ENCODE peak calls at places on chromosomes 3 and 15, in five cellular contexts. H is CD8-positive, alpha-beta memory T cell; O is mammary epithelial cell; M is colonic mucosa; Z is neuronal stem cell. L is an unnamed sample. For H3K9me3, the result is how much of the 10 kb centered on the place peaks cover.

GRCh38 chr3:170962426-170962825 is 54.0 kb upstream of the EIF5A2 start:
- DNase-seq in M (no peak), Z (no peak), O (no peak), H (no peak), L (no peak)

GRCh38 chr15:100901702-100902435 is 17.3 kb upstream of the LRRK1 start:
- DNase-seq in M (no peak), H (no peak), O (peak), Z (no peak), L (no peak)

GRCh38 chr3:12193485-12194165 is 34.9 kb upstream of the TIMP4 start:
- DNase-seq in Z (no peak), H (no peak), O (peak), M (peak), L (peak)

GRCh38 chr15:51132384-51133139 is 37.9 kb upstream of the TNFAIP8L3 start:
- DNase-seq in Z (peak), O (peak), H (no peak), M (peak), L (peak)

GRCh38 chr15:63517614-63518013 is 13.2 kb downstream of the USP3 start:
- DNase-seq in H (no peak), Z (no peak), M (no peak), O (peak), L (no peak)

GRCh38 chr3:56864090-56864489 is 62.3 kb upstream of the ARHGEF3 start:
- DNase-seq in M (no peak), H (no peak), Z (no peak), O (no peak), L (no peak)

GRCh38 chr3:73719877-73720276 is 95.1 kb upstream of the PDZRN3 start:
- DNase-seq in M (peak), H (no peak), O (no peak), Z (no peak), L (peak)

GRCh38 chr15:89812126-89812846 is 2.4 kb downstream of the ANPEP start:
- DNase-seq in O (no peak), H (no peak), Z (no peak), M (peak), L (no peak)

GRCh38 chr3:97125902-97126499 is 311.6 kb downstream of the EPHA6 start:
- DNase-seq in Z (no peak), M (no peak), O (no peak), H (no peak), L (no peak)

GRCh38 chr3:38011111-38011510 is 18.3 kb downstream of the PLCD1 start:
- DNase-seq in M (no peak), H (no peak), O (no peak), Z (no peak), L (peak)

GRCh38 chr15:73601449-73602425 is 31.5 kb downstream of the NPTN start:
- DNase-seq in M (peak), O (peak), Z (no peak), H (no peak), L (no peak)

GRCh38 chr15:62544446-62544845 is 379.4 kb upstream of the C2CD4B start:
- DNase-seq in Z (no peak), O (no peak), M (no peak), H (no peak), L (no peak)

GRCh38 chr15:64846246-64846645 is 4.5 kb downstream of the PLEKHO2 start:
- DNase-seq in H (no peak), O (no peak), Z (no peak), M (no peak), L (no peak)

GRCh38 chr3:142962520-142963265 is 781 bp downstream of the PAQR9 start:
- DNase-seq in Z (no peak), H (no peak), O (no peak), M (no peak), L (no peak)

GRCh38 chr15:35827949-35828348 is 282.0 kb upstream of the DPH6 start:
- DNase-seq in M (no peak), O (no peak), Z (no peak), H (no peak), L (no peak)

GRCh38 chr15:85865070-85865684 is 70.5 kb upstream of the KLHL25 start:
- DNase-seq in M (no peak), O (no peak), Z (peak), H (no peak), L (no peak)

GRCh38 chr3:191383104-191383503 is 52.8 kb upstream of the UTS2B start:
- DNase-seq in H (no peak), O (no peak), M (no peak), Z (no peak), L (no peak)

GRCh38 chr3:11735638-11736037 is 91.9 kb upstream of the VGLL4 start:
- DNase-seq in Z (no peak), O (no peak), M (peak), H (no peak), L (peak)

GRCh38 chr3:153291052-153291689 is 129.1 kb downstream of the RAP2B start:
- DNase-seq in O (peak), Z (no peak), M (no peak), H (no peak), L (no peak)

GRCh38 chr3:190056795-190057194 is 63.9 kb downstream of the P3H2 start:
- DNase-seq in H (no peak), O (no peak), M (no peak), Z (no peak), L (no peak)

GRCh38 chr3:39146611-39147373 is 6.6 kb downstream of the CSRNP1 start:
- DNase-seq in Z (no peak), M (peak), O (peak), H (peak), L (peak)

GRCh38 chr15:71752604-71753289 is 57.6 kb upstream of the NR2E3 start:
- DNase-seq in H (no peak), Z (peak), O (peak), M (peak), L (peak)

GRCh38 chr3:52091566-52092290 is 35.4 kb upstream of the DUSP7 start:
- DNase-seq in H (peak), Z (no peak), O (no peak), M (no peak), L (peak)

GRCh38 chr15:31465083-31465955 is 138.7 kb downstream of the KLF13 start:
- DNase-seq in M (peak), O (peak), Z (no peak), H (no peak), L (no peak)

GRCh38 chr15:32641517-32642059 is at the start of gene SCG5:
- DNase-seq in O (no peak), Z (peak), M (peak), H (no peak), L (no peak)

GRCh38 chr3:185382154-185382553 is 19.2 kb downstream of the MAP3K13 start:
- DNase-seq in Z (no peak), O (no peak), H (no peak), M (no peak), L (no peak)

GRCh38 chr15:90774731-90775521 is 57.8 kb downstream of the BLM start:
- DNase-seq in M (no peak), H (no peak), O (peak), Z (no peak), L (no peak)

GRCh38 chr15:83016906-83017305 is 5.5 kb upstream of the C15orf40 start:
- DNase-seq in H (no peak), M (no peak), Z (no peak), O (no peak), L (no peak)

GRCh38 chr3:55574671-55575070 is 87.6 kb upstream of the WNT5A start:
- DNase-seq in Z (no peak), H (no peak), O (no peak), M (no peak), L (no peak)

GRCh38 chr15:78322724-78323395 is 17.3 kb upstream of the CRABP1 start:
- DNase-seq in M (no peak), H (peak), Z (no peak), O (no peak), L (no peak)

GRCh38 chr3:49460956-49461355 is 9.1 kb upstream of the DAG1 start:
- DNase-seq in O (no peak), M (no peak), H (no peak), Z (no peak), L (no peak)

GRCh38 chr3:128011140-128011539 is 41.1 kb upstream of the SEC61A1 start:
- DNase-seq in H (no peak), M (peak), O (peak), Z (peak), L (no peak)

GRCh38 chr3:194404365-194405140 is 5.5 kb upstream of the GP5 start:
- DNase-seq in H (no peak), M (peak), O (peak), Z (no peak), L (no peak)

GRCh38 chr3:38455639-38456430 is 2.1 kb downstream of the ACVR2B start:
- DNase-seq in M (no peak), H (no peak), O (no peak), Z (no peak), L (no peak)

GRCh38 chr3:128352326-128352725 is 114.4 kb downstream of the DNAJB8 start:
- DNase-seq in H (no peak), O (no peak), M (no peak), Z (no peak), L (peak)

GRCh38 chr3:114624047-114624445 is 330.2 kb downstream of the TIGIT start:
- DNase-seq in M (peak), Z (no peak), H (no peak), O (no peak), L (no peak)

GRCh38 chr3:15064299-15064834 is 748 bp downstream of the MRPS25 start:
- DNase-seq in M (peak), H (no peak), O (peak), Z (no peak), L (no peak)

DNA sequence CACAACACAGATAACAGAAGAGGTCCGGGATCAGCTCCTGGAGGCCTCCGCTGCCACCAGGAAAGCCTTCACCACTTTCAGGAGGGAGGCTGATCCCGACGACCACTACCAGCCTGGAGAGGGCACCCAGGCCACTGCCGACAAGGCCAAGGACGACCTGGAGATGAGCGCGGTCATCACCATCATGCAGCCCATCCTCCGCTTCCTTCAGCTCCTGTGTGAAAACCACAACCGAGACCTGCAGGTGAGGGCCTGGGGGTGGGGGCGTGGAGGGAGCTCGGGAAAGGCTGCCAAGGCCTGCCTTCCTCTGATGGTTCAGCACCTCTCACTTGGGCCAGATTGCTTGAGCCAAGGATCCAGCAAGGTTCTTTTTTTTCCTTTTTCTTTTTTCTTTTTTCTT is 210.7 kb upstream of the BHLHE40 start:
- DNase-seq in O (no peak), Z (no peak), H (no peak), M (no peak), L (no peak)
- H3K9me3 ChIP-seq in O (under half), Z (under half), H (under half), M (under half), L (under half)

DNA sequence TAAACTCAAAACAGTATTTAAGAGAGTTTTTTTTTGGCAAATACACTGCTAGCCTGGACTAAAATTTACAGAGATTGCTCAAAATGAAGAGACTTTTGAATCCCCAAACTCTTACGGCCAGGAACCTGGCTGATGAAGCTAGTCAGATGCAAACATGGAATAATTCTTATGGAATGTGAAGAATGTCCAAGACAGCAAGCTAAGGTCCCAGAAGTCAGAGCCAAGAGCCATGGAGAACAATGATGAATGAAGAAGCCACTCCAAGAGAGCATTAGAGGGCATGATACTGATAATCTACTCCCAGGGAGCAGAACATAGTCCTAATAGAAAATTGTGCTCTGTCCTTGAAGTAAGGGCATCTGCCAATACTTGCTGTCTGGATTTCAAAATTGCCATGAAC is 705.5 kb downstream of the DIPK2A start:
- DNase-seq in H (no peak), O (no peak), M (no peak), Z (no peak), L (no peak)
- H3K9me3 ChIP-seq in H (under half), O (under half), M (under half), Z (under half), L (under half)

GRCh38 chr15:26394801-26395200 is 378.1 kb downstream of the GABRB3 start:
- DNase-seq in O (no peak), Z (no peak), M (no peak), H (no peak), L (no peak)
- H3K9me3 ChIP-seq in O (under half), Z (under half), M (under half), H (under half), L (under half)

GRCh38 chr15:27170866-27171265 is 199.9 kb downstream of the GABRG3 start:
- DNase-seq in M (no peak), Z (no peak), O (no peak), H (no peak), L (no peak)

GRCh38 chr15:27172821-27173220 is 201.8 kb downstream of the GABRG3 start:
- DNase-seq in M (no peak), Z (peak), O (no peak), H (no peak), L (no peak)

GRCh38 chr15:27176785-27177406 is 205.9 kb downstream of the GABRG3 start:
- DNase-seq in M (no peak), H (no peak), O (no peak), Z (no peak), L (no peak)

GRCh38 chr15:27179789-27180188 is 208.8 kb downstream of the GABRG3 start:
- DNase-seq in H (no peak), M (no peak), Z (no peak), O (no peak), L (no peak)

GRCh38 chr15:27175479-27176153 is 204.6 kb downstream of the GABRG3 start:
- DNase-seq in M (no peak), O (no peak), H (no peak), Z (no peak), L (no peak)
- H3K9me3 ChIP-seq in M (under half), O (half or more), H (under half), Z (under half), L (under half)

GRCh38 chr3:118144919-118145318 is 889.7 kb downstream of the IGSF11 start:
- DNase-seq in M (no peak), O (no peak), Z (no peak), H (no peak), L (no peak)

GRCh38 chr3:118151164-118151563 is 883.5 kb downstream of the IGSF11 start:
- DNase-seq in H (no peak), O (no peak), Z (no peak), M (no peak), L (no peak)

GRCh38 chr3:118146658-118147375 is 887.8 kb downstream of the IGSF11 start:
- DNase-seq in H (no peak), M (no peak), Z (no peak), O (no peak), L (no peak)
- H3K9me3 ChIP-seq in H (under half), M (under half), Z (under half), O (under half), L (under half)

GRCh38 chr15:43360821-43361220 is 10.0 kb downstream of the ZSCAN29 start:
- DNase-seq in O (no peak), Z (no peak), M (no peak), H (no peak), L (no peak)

DNA sequence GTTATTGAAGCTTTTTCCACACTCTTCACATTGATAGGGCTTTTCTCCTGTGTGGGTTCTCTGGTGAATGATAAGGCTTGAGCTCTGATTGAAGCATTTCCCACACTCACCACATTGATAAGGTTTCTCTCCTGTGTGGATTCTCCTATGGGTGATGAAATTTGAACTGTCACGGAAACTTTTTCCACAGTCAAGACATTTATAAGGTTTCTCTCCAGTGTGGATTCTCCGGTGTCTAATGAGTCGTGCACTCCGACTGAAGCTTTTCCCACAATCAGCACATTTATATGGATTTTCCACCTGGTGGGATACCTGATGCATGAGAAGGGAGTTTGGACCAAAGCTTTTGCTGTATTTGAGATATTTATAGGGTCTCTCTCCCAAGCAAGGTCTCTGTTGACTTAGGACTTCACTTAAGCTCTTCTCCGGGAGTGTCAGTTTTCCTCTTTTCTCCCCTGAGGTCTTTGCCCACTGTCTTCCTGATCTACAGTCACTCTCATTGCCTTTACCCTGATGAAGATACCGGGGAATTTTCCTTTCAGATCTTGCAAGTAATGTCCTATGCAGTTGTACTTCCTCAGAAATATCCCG is 9.4 kb downstream of the ZSCAN29 start:
- DNase-seq in O (no peak), H (no peak), Z (no peak), M (no peak), L (no peak)
- H3K9me3 ChIP-seq in O (under half), H (half or more), Z (under half), M (under half), L (under half)

L was measured in aorta.